ENCODE peak calls at places on chromosomes 16 and 17, in seven cellular contexts. M is esophagus squamous epithelium, O is mucosa of descending colon, Y is ovary, S is heart right ventricle, X is lung, D is psoas muscle. V is an unnamed sample. For H3K4me1, the result is how much of the 10 kb centered on the place peaks cover.

GRCh38 chr17:39178516-39178915 is 12.6 kb upstream of the ARL5C start:
- DNase-seq in M (no peak), O (no peak), Y (no peak), S (no peak), X (no peak), D (no peak), V (no peak)

GRCh38 chr17:19248923-19249574 is 11.9 kb downstream of the EPN2 start:
- DNase-seq in M (no peak), O (peak), Y (peak), S (peak), X (no peak), D (no peak), V (peak)

GRCh38 chr16:50878966-50879615 is 137.2 kb downstream of the CYLD start:
- DNase-seq in M (no peak), O (no peak), Y (no peak), S (no peak), X (no peak), D (no peak), V (no peak)

GRCh38 chr17:76579281-76579680 is 6.4 kb downstream of the ST6GALNAC2 start:
- DNase-seq in M (no peak), O (no peak), Y (no peak), S (no peak), X (no peak), D (no peak), V (no peak)

GRCh38 chr16:57380671-57381462 is 8.6 kb downstream of the CX3CL1 start:
- DNase-seq in M (no peak), O (no peak), Y (no peak), S (peak), X (no peak), D (no peak), V (no peak)

GRCh38 chr17:72357764-72358365 is 237.0 kb downstream of the SOX9 start:
- DNase-seq in M (no peak), O (no peak), Y (no peak), S (no peak), X (no peak), D (no peak), V (no peak)

GRCh38 chr17:79988163-79988971 is 47.3 kb downstream of the TBC1D16 start:
- DNase-seq in M (no peak), O (peak), Y (peak), S (no peak), X (no peak), D (peak), V (peak)

GRCh38 chr16:88366032-88366703 is 16.6 kb upstream of the ZNF469 start:
- DNase-seq in M (no peak), O (no peak), Y (no peak), S (no peak), X (no peak), D (no peak), V (no peak)

GRCh38 chr16:75282811-75283281 is 31.4 kb upstream of the BCAR1 start:
- DNase-seq in M (no peak), O (no peak), Y (no peak), S (no peak), X (no peak), D (no peak), V (no peak)

GRCh38 chr16:81647527-81647926 is 131.6 kb upstream of the PLCG2 start:
- DNase-seq in M (no peak), O (no peak), Y (no peak), S (no peak), X (no peak), D (no peak), V (no peak)

GRCh38 chr17:49859991-49860953 is 12.4 kb upstream of the TAC4 start:
- DNase-seq in M (no peak), O (no peak), Y (no peak), S (no peak), X (no peak), D (no peak), V (no peak)

GRCh38 chr17:82901836-82902235 is 62.0 kb upstream of the ZNF750 start:
- DNase-seq in M (no peak), O (no peak), Y (no peak), S (no peak), X (no peak), D (no peak), V (no peak)

GRCh38 chr17:15210247-15210646 is 54.9 kb downstream of the PMP22 start:
- DNase-seq in M (no peak), O (no peak), Y (no peak), S (no peak), X (no peak), D (no peak), V (no peak)

GRCh38 chr17:10526517-10526916 is 8.2 kb upstream of the MYH1 start:
- DNase-seq in M (no peak), O (no peak), Y (no peak), S (no peak), X (no peak), D (peak), V (no peak)

GRCh38 chr17:55674107-55674506 is 48.6 kb downstream of the TMEM100 start:
- DNase-seq in M (no peak), O (no peak), Y (no peak), S (no peak), X (no peak), D (no peak), V (no peak)

GRCh38 chr17:45228985-45229517 is 7.4 kb downstream of the FMNL1 start:
- DNase-seq in M (no peak), O (peak), Y (peak), S (peak), X (peak), D (peak), V (peak)
- H3K4me1 ChIP-seq in M (half or more), O (under half), Y (under half), S (half or more), X (under half), D (under half), V (under half)

GRCh38 chr17:40579471-40579870 is 14.2 kb upstream of the CCR7 start:
- DNase-seq in M (no peak), O (no peak), Y (no peak), S (no peak), X (no peak), D (no peak), V (no peak)
- H3K4me1 ChIP-seq in M (half or more), O (under half), Y (under half), S (under half), X (under half), D (under half), V (under half)

GRCh38 chr16:21952040-21952792 is 945 bp upstream of the UQCRC2 start:
- DNase-seq in M (no peak), O (peak), Y (peak), S (peak), X (peak), D (peak), V (peak)
- H3K4me1 ChIP-seq in M (half or more), O (under half), Y (under half), S (half or more), X (under half), D (under half), V (under half)

DNA sequence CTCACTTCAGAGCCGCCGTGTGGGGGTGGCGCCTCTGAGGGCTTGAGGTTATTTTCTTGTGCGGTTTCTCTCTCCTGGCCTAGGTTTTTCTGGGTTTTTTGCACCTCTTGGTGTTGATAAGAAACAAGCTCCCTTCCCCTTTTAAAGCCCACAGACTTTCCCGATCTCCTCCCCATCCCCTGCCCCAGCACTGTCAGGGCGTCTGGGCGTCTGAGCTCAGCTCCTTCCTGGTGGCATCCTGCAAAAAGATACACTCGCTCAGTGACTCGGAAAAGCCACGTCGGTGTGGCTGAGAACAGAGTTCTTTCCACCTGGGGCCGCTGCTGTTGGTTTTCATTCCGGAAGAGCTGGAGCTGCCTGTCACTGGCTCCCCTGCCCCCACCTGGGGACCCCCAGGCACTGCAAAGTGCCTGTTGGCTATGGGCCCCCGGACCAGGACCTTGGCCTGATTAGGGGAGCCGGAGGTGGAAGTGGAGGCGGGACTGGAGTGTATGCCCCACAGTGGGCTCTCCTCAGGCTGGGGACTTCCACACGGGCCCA is 14.5 kb downstream of the BAIAP2 start:
- DNase-seq in M (no peak), O (no peak), Y (no peak), S (no peak), X (no peak), D (no peak), V (no peak)
- H3K4me1 ChIP-seq in M (half or more), O (under half), Y (under half), S (half or more), X (under half), D (under half), V (under half)

GRCh38 chr16:3119701-3120408 is 7.5 kb downstream of the ZNF205 start:
- DNase-seq in M (no peak), O (no peak), Y (no peak), S (no peak), X (no peak), D (no peak), V (no peak)

GRCh38 chr16:3118204-3118790 is 5.9 kb downstream of the ZNF205 start:
- DNase-seq in M (no peak), O (no peak), Y (no peak), S (no peak), X (no peak), D (no peak), V (no peak)

GRCh38 chr16:3120435-3120834 is 8.0 kb downstream of the ZNF205 start:
- DNase-seq in M (no peak), O (no peak), Y (no peak), S (no peak), X (no peak), D (no peak), V (no peak)

GRCh38 chr16:3118846-3119245 is 6.5 kb downstream of the ZNF205 start:
- DNase-seq in M (no peak), O (no peak), Y (no peak), S (no peak), X (no peak), D (no peak), V (no peak)

GRCh38 chr16:3119286-3119685 is 6.9 kb downstream of the ZNF205 start:
- DNase-seq in M (no peak), O (no peak), Y (no peak), S (no peak), X (no peak), D (no peak), V (no peak)
- H3K4me1 ChIP-seq in M (under half), O (under half), Y (under half), S (under half), X (under half), D (under half), V (under half)

GRCh38 chr17:43018008-43018853 is 4.0 kb downstream of the VAT1 start:
- DNase-seq in M (no peak), O (no peak), Y (peak), S (no peak), X (no peak), D (no peak), V (no peak)

GRCh38 chr17:43020030-43020621 is 2.1 kb downstream of the VAT1 start:
- DNase-seq in M (no peak), O (no peak), Y (no peak), S (no peak), X (no peak), D (no peak), V (no peak)

GRCh38 chr17:43020789-43021738 is 1.1 kb downstream of the VAT1 start:
- DNase-seq in M (no peak), O (peak), Y (peak), S (peak), X (peak), D (peak), V (peak)

GRCh38 chr17:43018932-43019331 is 3.3 kb downstream of the VAT1 start:
- DNase-seq in M (no peak), O (no peak), Y (no peak), S (no peak), X (no peak), D (no peak), V (no peak)

GRCh38 chr17:43019418-43019817 is 2.8 kb downstream of the VAT1 start:
- DNase-seq in M (no peak), O (no peak), Y (no peak), S (no peak), X (no peak), D (no peak), V (peak)
- H3K4me1 ChIP-seq in M (half or more), O (under half), Y (under half), S (half or more), X (under half), D (under half), V (under half)

GRCh38 chr17:63435681-63436522 is 10.2 kb downstream of the CYB561 start:
- DNase-seq in M (no peak), O (peak), Y (no peak), S (no peak), X (no peak), D (no peak), V (no peak)
- H3K4me1 ChIP-seq in M (half or more), O (under half), Y (under half), S (half or more), X (under half), D (under half), V (under half)

GRCh38 chr17:4235372-4236279 is 28.2 kb downstream of the ANKFY1 start:
- DNase-seq in M (no peak), O (no peak), Y (no peak), S (no peak), X (no peak), D (no peak), V (no peak)

GRCh38 chr17:4233668-4234258 is 30.0 kb downstream of the ANKFY1 start:
- DNase-seq in M (no peak), O (no peak), Y (no peak), S (no peak), X (no peak), D (no peak), V (no peak)

GRCh38 chr17:4232168-4232813 is 31.5 kb downstream of the ANKFY1 start:
- DNase-seq in M (no peak), O (no peak), Y (no peak), S (no peak), X (no peak), D (no peak), V (no peak)

GRCh38 chr17:4234406-4234805 is 29.4 kb downstream of the ANKFY1 start:
- DNase-seq in M (no peak), O (no peak), Y (no peak), S (no peak), X (no peak), D (no peak), V (no peak)

DNA sequence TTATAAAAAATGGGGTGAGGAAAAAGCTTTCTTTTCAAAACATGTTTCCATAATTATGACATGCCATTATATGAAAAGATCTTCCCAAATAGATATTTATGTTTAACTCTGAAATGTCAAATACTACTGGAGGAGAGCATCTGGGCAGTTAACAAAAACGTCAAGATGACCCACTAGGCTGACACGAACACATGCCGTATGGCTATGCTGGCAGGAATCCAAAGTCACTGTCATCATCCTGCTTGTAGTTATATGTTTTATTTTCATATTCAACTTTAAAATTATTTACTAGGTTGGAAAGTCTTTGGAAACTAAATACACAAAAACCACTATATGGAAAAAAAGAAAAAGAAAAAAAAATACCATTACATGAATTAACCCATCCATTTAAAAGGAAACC is 27.3 kb downstream of the ANKFY1 start:
- DNase-seq in M (no peak), O (no peak), Y (no peak), S (no peak), X (no peak), D (no peak), V (no peak)
- H3K4me1 ChIP-seq in M (under half), O (under half), Y (under half), S (under half), X (under half), D (half or more), V (under half)